ENCODE peak calls at places on chromosomes 16 and 17, in eight cellular contexts. H, S, X, W, K, G, T and E are unnamed samples.

GRCh38 chr16:4696905-4697866 is 3.8 kb downstream of the NUDT16L1 start:
- DNase-seq in T (no peak), S (no peak), H (no peak), K (no peak), W (no peak), G (no peak), X (no peak), E (no peak)

GRCh38 chr16:85123891-85124635 is 11.8 kb upstream of the CIBAR2 start:
- DNase-seq in S (no peak), K (no peak), X (peak; percentile 26), W (no peak), H (no peak), G (no peak), T (no peak), E (peak; percentile 37)

GRCh38 chr16:2987854-2988253 is 7.6 kb upstream of the PKMYT1 start:
- DNase-seq in X (no peak), W (no peak), T (no peak), K (no peak), S (no peak), G (no peak), H (no peak), E (no peak)

GRCh38 chr16:11128211-11129123 is 127.5 kb downstream of the SOCS1 start:
- DNase-seq in H (peak; percentile 39), G (no peak), T (no peak), S (no peak), X (no peak), K (no peak), W (no peak), E (peak; percentile 58)

GRCh38 chr17:40062347-40063033 is at the start of gene THRA:
- DNase-seq in H (peak; percentile 63), T (peak; percentile 75), S (peak; percentile 64), K (peak; percentile 75), W (peak; percentile 90), X (peak; percentile 72), G (peak; percentile 77), E (no peak)

GRCh38 chr17:46024590-46024989 is 25.5 kb downstream of the STH start:
- DNase-seq in H (no peak), X (no peak), K (no peak), T (no peak), G (no peak), W (no peak), S (no peak), E (no peak)

GRCh38 chr16:85173981-85174751 is 61.9 kb upstream of the CIBAR2 start:
- DNase-seq in G (no peak), W (no peak), K (no peak), T (peak; percentile 49), H (no peak), S (no peak), X (peak; percentile 77), E (peak; percentile 61)

GRCh38 chr16:49855280-49855821 is 561 bp downstream of the ZNF423 start:
- DNase-seq in X (peak; percentile 38), G (peak; percentile 49), T (peak; percentile 88), W (peak; percentile 93), S (peak; percentile 17), K (peak; percentile 84), H (peak; percentile 16), E (peak; percentile 25)

GRCh38 chr16:12903325-12904040 is 2.1 kb downstream of the SHISA9 start:
- DNase-seq in G (no peak), T (no peak), X (no peak), S (no peak), W (no peak), K (no peak), H (no peak), E (no peak)

GRCh38 chr17:31744541-31744951 is 114.5 kb downstream of the COPRS start:
- DNase-seq in W (no peak), G (no peak), T (no peak), K (peak; percentile 33), X (no peak), H (no peak), S (no peak), E (no peak)

GRCh38 chr16:88331989-88332920 is 50.5 kb upstream of the ZNF469 start:
- DNase-seq in X (peak; percentile 91), T (no peak), H (no peak), W (no peak), G (no peak), K (peak; percentile 66), S (no peak), E (peak; percentile 93)

GRCh38 chr16:75265911-75266701 is 14.7 kb upstream of the BCAR1 start:
- DNase-seq in G (peak; percentile 34), W (peak; percentile 91), H (no peak), T (peak; percentile 66), K (peak; percentile 37), S (no peak), X (peak; percentile 74), E (no peak)

GRCh38 chr16:49608801-49609200 is 235.2 kb downstream of the C16orf78 start:
- DNase-seq in G (no peak), X (no peak), K (no peak), W (no peak), S (no peak), T (no peak), H (no peak), E (no peak)